ENCODE peak calls at places on chromosomes 2 and 18, in ten cellular contexts. C is IMR-90, X is GM12865, J is lower leg skin, E is fibroblast of villous mesenchyme, B is AG04449, L is brain microvascular endothelial cell, Z is AG04450, K is cardiac muscle cell, O is bronchial epithelial cell. V is an unnamed sample.

GRCh38 chr2:119650971-119651370 is 28.0 kb upstream of the TMEM177 start:
- DNase-seq in C (no peak), X (no peak), J (no peak), E (peak; percentile 64), B (no peak), L (no peak), Z (no peak), K (no peak), O (no peak), V (no peak)

GRCh38 chr2:196176142-196176738 is 4.9 kb upstream of the STK17B start:
- DNase-seq in C (no peak), X (peak; percentile 94), J (no peak), E (no peak), B (no peak), L (no peak), Z (no peak), K (no peak), O (no peak), V (no peak)

GRCh38 chr2:80499095-80499494 is 194.5 kb upstream of the LRRTM1 start:
- DNase-seq in C (peak; percentile 65), X (peak; percentile 69), J (no peak), E (peak; percentile 57), B (no peak), L (peak; percentile 22), Z (peak; percentile 29), K (peak; percentile 66), O (peak; percentile 57), V (peak; percentile 49)

GRCh38 chr2:144469788-144470187 is 50.1 kb downstream of the ZEB2 start:
- DNase-seq in C (no peak), X (no peak), J (no peak), E (no peak), B (no peak), L (no peak), Z (no peak), K (no peak), O (no peak), V (no peak)

GRCh38 chr2:50469784-50470183 is 562.1 kb downstream of the NRXN1 start:
- DNase-seq in C (no peak), X (no peak), J (no peak), E (no peak), B (no peak), L (no peak), Z (no peak), K (no peak), O (no peak), V (no peak)

GRCh38 chr2:237978058-237978712 is 11.4 kb downstream of the UBE2F start:
- DNase-seq in C (peak; percentile 30), X (no peak), J (peak; percentile 77), E (peak; percentile 58), B (no peak), L (no peak), Z (no peak), K (peak; percentile 59), O (no peak), V (peak; percentile 18)

GRCh38 chr18:35917043-35917442 is 55.4 kb upstream of the RMP24 start:
- DNase-seq in C (no peak), X (no peak), J (no peak), E (no peak), B (no peak), L (no peak), Z (no peak), K (no peak), O (peak; percentile 28), V (no peak)

GRCh38 chr2:151637284-151637781 is 96.9 kb downstream of the NEB start:
- DNase-seq in C (no peak), X (peak; percentile 64), J (no peak), E (no peak), B (no peak), L (no peak), Z (no peak), K (no peak), O (no peak), V (no peak)

GRCh38 chr2:160918909-160919503 is 241.2 kb upstream of the TANK start:
- DNase-seq in C (peak; percentile 44), X (peak; percentile 26), J (peak; percentile 86), E (peak; percentile 61), B (no peak), L (peak; percentile 51), Z (no peak), K (peak; percentile 87), O (peak; percentile 54), V (no peak)

GRCh38 chr18:58569490-58569911 is 59.4 kb downstream of the ALPK2 start:
- DNase-seq in C (no peak), X (no peak), J (no peak), E (peak; percentile 68), B (no peak), L (no peak), Z (no peak), K (no peak), O (no peak), V (no peak)

GRCh38 chr2:226475650-226476049 is 324.0 kb downstream of the IRS1 start:
- DNase-seq in C (peak; percentile 78), X (no peak), J (no peak), E (peak; percentile 69), B (peak; percentile 37), L (peak; percentile 52), Z (peak; percentile 36), K (peak; percentile 69), O (peak; percentile 74), V (no peak)

GRCh38 chr2:18559941-18560796 is at the start of gene RDH14:
- DNase-seq in C (peak; percentile 88), X (peak; percentile 96), J (peak; percentile 99), E (peak; percentile 93), B (peak; percentile 47), L (peak; percentile 91), Z (peak; percentile 69), K (peak; percentile 97), O (peak; percentile 52), V (peak; percentile 85)

GRCh38 chr2:237235383-237236095 is 149.8 kb downstream of the COPS8 start:
- DNase-seq in C (peak; percentile 93), X (no peak), J (no peak), E (peak; percentile 94), B (no peak), L (peak; percentile 60), Z (no peak), K (peak; percentile 92), O (no peak), V (peak; percentile 71)

GRCh38 chr18:59918320-59918755 is 18.5 kb downstream of the PMAIP1 start:
- DNase-seq in C (peak; percentile 61), X (peak; percentile 88), J (no peak), E (peak; percentile 37), B (no peak), L (no peak), Z (no peak), K (peak; percentile 55), O (peak; percentile 81), V (no peak)

GRCh38 chr18:43022874-43023273 is 92.6 kb downstream of the RIT2 start:
- DNase-seq in C (no peak), X (no peak), J (no peak), E (no peak), B (no peak), L (no peak), Z (no peak), K (peak; percentile 13), O (no peak), V (no peak)

GRCh38 chr2:42192642-42193566 is 23.8 kb downstream of the EML4 start:
- DNase-seq in C (no peak), X (peak; percentile 44), J (no peak), E (no peak), B (no peak), L (no peak), Z (no peak), K (no peak), O (no peak), V (no peak)
- H3K4me3 ChIP-seq in C (no peak overlapping the region), X (no peak overlapping the region), J (no peak overlapping the region), E (no peak overlapping the region), B (no peak overlapping the region), L (no peak overlapping the region), Z (no peak overlapping the region), K (no peak overlapping the region), O (no peak overlapping the region), V (no peak overlapping the region)

GRCh38 chr2:214297424-214297823 is 113.4 kb upstream of the VWC2L start:
- DNase-seq in C (no peak), X (no peak), J (no peak), E (no peak), B (no peak), L (no peak), Z (no peak), K (no peak), O (no peak), V (no peak)

DNA sequence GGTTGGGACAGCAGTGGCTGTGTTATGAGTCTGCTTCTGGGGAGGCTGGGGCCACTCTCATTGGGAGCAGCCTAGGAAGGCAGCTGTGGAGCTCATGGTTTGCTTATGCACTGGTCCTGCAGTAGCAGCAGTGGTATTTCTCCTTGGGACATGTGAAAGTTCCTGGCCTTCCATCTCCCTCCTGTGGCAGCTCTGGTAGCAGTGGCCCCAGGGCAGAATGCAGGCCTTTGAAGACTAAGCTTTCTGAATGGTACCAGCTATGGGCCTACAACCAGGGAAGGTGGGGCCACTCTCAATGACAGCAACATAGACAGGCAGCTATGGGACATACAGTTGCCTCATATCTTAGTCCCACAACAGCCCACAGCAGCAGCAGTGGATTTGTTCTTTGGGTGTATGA is 117.3 kb upstream of the VWC2L start:
- DNase-seq in C (no peak), X (no peak), J (no peak), E (no peak), B (no peak), L (no peak), Z (no peak), K (no peak), O (no peak), V (no peak)
- H3K4me3 ChIP-seq in C (no peak overlapping the region), X (no peak overlapping the region), J (no peak overlapping the region), E (no peak overlapping the region), B (no peak overlapping the region), L (no peak overlapping the region), Z (no peak overlapping the region), K (no peak overlapping the region), O (no peak overlapping the region), V (no peak overlapping the region)

GRCh38 chr2:46308081-46308480 is 10.9 kb downstream of the EPAS1 start:
- DNase-seq in C (no peak), X (no peak), J (no peak), E (peak; percentile 57), B (no peak), L (no peak), Z (no peak), K (peak; percentile 61), O (no peak), V (no peak)
- H3K4me3 ChIP-seq in C (no peak overlapping the region), X (no peak overlapping the region), J (no peak overlapping the region), E (no peak overlapping the region), B (no peak overlapping the region), L (no peak overlapping the region), Z (no peak overlapping the region), K (no peak overlapping the region), O (no peak overlapping the region), V (no peak overlapping the region)

DNA sequence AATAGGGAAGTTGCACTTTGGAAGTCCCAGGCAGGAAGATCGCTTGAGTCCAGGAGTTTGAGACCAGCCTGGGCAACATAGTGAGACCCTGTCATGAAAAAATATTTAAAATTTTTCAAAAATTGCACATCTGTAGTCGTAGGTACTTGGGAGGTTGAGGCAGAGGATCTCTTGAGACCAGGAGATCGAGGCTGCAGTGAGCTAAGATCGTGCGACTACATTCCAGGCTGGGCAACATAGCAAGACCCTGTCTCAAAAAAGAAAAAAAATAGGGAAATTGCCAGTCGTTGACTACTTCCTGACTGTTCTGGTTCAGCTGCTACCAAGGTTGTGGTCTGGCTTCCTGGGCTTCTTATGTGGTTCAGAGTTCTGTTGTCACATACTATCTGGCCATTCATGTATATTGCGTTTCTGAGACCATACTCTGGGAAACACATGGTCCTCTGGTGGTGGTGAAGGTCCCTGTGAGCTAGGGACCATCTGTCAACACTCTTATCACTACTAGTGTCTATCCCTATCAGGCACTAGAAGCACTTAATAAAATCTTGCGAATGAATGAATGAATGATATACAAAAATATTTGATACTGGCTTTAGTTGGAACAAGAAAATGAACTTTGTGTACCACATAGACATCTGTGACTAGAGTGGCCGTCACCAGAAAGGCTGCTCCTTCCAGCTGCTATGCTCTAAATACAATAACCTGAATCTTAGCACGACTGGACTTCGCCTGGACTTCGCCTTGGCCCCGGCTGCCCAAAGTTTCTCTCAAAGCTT is 861 bp upstream of the KLHL23 start:
- DNase-seq in C (no peak), X (peak; percentile 14), J (no peak), E (no peak), B (no peak), L (no peak), Z (no peak), K (no peak), O (no peak), V (no peak)
- H3K4me3 ChIP-seq in C (peak overlapping the region; percentile 56), X (peak overlapping the region; percentile 87), J (no peak overlapping the region), E (peak overlapping the region; percentile 64), B (peak overlapping the region; percentile 62), L (peak overlapping the region; percentile 67), Z (peak overlapping the region; percentile 66), K (peak overlapping the region; percentile 81), O (no peak overlapping the region), V (peak overlapping the region; percentile 46)